ENCODE peak calls at places on chromosomes 2 and 18, in five cellular contexts. H is CD8-positive, alpha-beta T cell; N is psoas muscle; E is IMR-90; F is ovary. Z is an unnamed sample.

GRCh38 chr2:146734042-146734715 is 1110.7 kb upstream of the ACVR2A start:
- DNase-seq in H (no peak), N (no peak), E (peak; percentile 41), F (no peak), Z (no peak)

GRCh38 chr2:33444961-33445360 is 31.5 kb upstream of the RASGRP3 start:
- DNase-seq in H (no peak), N (no peak), E (no peak), F (no peak), Z (no peak)

GRCh38 chr18:43161528-43161927 is 46.0 kb upstream of the RIT2 start:
- DNase-seq in H (no peak), N (no peak), E (peak; percentile 43), F (no peak), Z (no peak)

GRCh38 chr2:71788601-71789240 is 335.4 kb downstream of the DYSF start:
- DNase-seq in H (no peak), N (no peak), E (no peak), F (no peak), Z (no peak)

GRCh38 chr2:32856891-32857290 is 89.9 kb upstream of the LTBP1 start:
- DNase-seq in H (no peak), N (no peak), E (no peak), F (no peak), Z (no peak)

GRCh38 chr2:70777450-70777849 is 9.4 kb upstream of the ADD2 start:
- DNase-seq in H (no peak), N (no peak), E (no peak), F (no peak), Z (no peak)

GRCh38 chr2:75595541-75596395 is 35.0 kb upstream of the EVA1A start:
- DNase-seq in H (no peak), N (no peak), E (peak; percentile 95), F (no peak), Z (no peak)

GRCh38 chr2:29063646-29064372 is 10.5 kb downstream of the PCARE start:
- DNase-seq in H (no peak), N (no peak), E (peak; percentile 68), F (no peak), Z (peak; percentile 25)

GRCh38 chr2:69589973-69590652 is 53.4 kb downstream of the AAK1 start:
- DNase-seq in H (no peak), N (no peak), E (peak; percentile 62), F (no peak), Z (no peak)

GRCh38 chr18:13256444-13257305 is 38.1 kb downstream of the LDLRAD4 start:
- DNase-seq in H (no peak), N (no peak), E (no peak), F (no peak), Z (no peak)

GRCh38 chr2:158463496-158464095 is 6.8 kb downstream of the PKP4 start:
- DNase-seq in H (no peak), N (no peak), E (no peak), F (no peak), Z (no peak)

GRCh38 chr18:79056827-79057367 is 12.3 kb upstream of the ATP9B start:
- DNase-seq in H (no peak), N (no peak), E (no peak), F (no peak), Z (no peak)

GRCh38 chr2:207531024-207531411 is 1.3 kb downstream of the CREB1 start:
- DNase-seq in H (no peak), N (no peak), E (no peak), F (no peak), Z (no peak)

GRCh38 chr2:239245872-239246701 is 154.7 kb downstream of the HDAC4 start:
- DNase-seq in H (no peak), N (peak; percentile 87), E (no peak), F (peak; percentile 38), Z (no peak)

GRCh38 chr2:31163011-31163540 is 24.8 kb upstream of the GALNT14 start:
- DNase-seq in H (no peak), N (no peak), E (no peak), F (no peak), Z (no peak)

GRCh38 chr2:173354073-173354600 is 535 bp upstream of the CDCA7 start:
- DNase-seq in H (no peak), N (no peak), E (no peak), F (no peak), Z (no peak)

GRCh38 chr2:230928701-230929380 is 3.8 kb upstream of the GPR55 start:
- DNase-seq in H (no peak), N (no peak), E (no peak), F (no peak), Z (no peak)

GRCh38 chr2:7927694-7928093 is 754.2 kb upstream of the ID2 start:
- DNase-seq in H (no peak), N (no peak), E (no peak), F (no peak), Z (no peak)

GRCh38 chr2:60347781-60348180 is 205.7 kb downstream of the BCL11A start:
- DNase-seq in H (no peak), N (no peak), E (no peak), F (no peak), Z (no peak)

GRCh38 chr18:11259421-11259820 is 110.1 kb upstream of the PIEZO2 start:
- DNase-seq in H (no peak), N (peak; percentile 59), E (no peak), F (no peak), Z (no peak)

GRCh38 chr18:79611040-79611681 is 68.4 kb upstream of the CTDP1 start:
- DNase-seq in H (no peak), N (peak; percentile 46), E (peak; percentile 92), F (peak; percentile 72), Z (no peak)

GRCh38 chr18:77090546-77091200 is 41.9 kb downstream of the MBP start:
- DNase-seq in H (no peak), N (no peak), E (no peak), F (no peak), Z (no peak)

GRCh38 chr2:221380049-221380448 is 192.1 kb downstream of the EPHA4 start:
- DNase-seq in H (no peak), N (no peak), E (no peak), F (no peak), Z (no peak)

GRCh38 chr2:165390875-165391274 is 78.6 kb upstream of the CSRNP3 start:
- DNase-seq in H (no peak), N (no peak), E (no peak), F (no peak), Z (no peak)

GRCh38 chr2:45595724-45596435 is 15.2 kb downstream of the SRBD1 start:
- DNase-seq in H (no peak), N (no peak), E (peak; percentile 65), F (no peak), Z (no peak)

GRCh38 chr2:76197842-76198448 is 487.2 kb upstream of the GCFC2 start:
- DNase-seq in H (peak; percentile 0), N (no peak), E (peak; percentile 65), F (peak; percentile 17), Z (peak; percentile 25)

GRCh38 chr18:47425365-47425764 is 173.9 kb upstream of the SKOR2 start:
- DNase-seq in H (no peak), N (no peak), E (no peak), F (no peak), Z (no peak)

DNA sequence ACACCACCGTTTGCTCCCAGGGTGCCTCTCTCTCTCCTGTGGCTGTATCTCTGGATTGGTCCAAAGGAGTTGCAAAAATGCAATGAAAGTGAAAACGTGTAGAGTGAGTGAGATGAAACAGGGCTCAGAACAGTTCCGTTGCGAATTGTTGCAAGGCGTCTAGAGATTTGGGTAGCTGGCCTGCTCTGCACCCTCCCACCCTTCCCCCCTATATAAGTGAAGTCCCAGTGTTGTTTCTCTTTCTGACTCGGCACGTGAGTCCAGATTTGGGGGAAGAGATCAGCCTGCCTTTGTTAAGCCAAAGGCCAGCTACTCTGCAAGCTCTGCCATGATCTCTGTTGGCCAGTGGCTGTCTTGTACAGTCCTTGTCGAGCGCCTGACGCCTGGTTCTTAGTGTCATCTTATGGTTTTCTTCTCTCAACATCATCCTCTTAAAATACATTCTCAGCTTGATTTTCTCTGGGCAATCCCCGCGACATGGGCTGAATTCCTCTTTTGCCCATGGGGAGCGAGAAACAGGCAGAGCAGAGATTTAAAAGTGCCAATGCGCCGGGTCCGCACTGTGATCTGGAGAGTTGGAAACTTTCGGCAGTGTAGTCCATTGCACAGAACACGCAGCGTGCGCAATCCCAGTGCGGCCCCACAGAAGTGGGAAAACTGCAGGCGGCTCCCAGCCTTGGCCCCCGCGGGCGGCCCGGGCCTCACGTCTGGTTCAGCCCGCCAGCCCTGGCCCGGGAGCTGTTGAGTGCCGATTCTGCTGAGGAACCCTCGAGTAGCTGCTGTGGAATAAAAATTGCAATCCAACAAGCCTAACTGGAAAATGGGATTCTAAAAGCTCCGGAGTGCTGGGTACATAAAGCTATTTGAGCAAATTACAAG is 9.3 kb downstream of the MEIS1 start:
- DNase-seq in H (no peak), N (peak; percentile 51), E (peak; percentile 74), F (no peak), Z (no peak)
- H3K27ac ChIP-seq in H (no peak overlapping the region), N (no peak overlapping the region), E (peak overlapping the region; percentile 97), F (peak overlapping the region; percentile 86), Z (peak overlapping the region; percentile 49)

GRCh38 chr2:25294573-25295462 is 46.9 kb downstream of the DNMT3A start:
- DNase-seq in H (peak; percentile 74), N (peak; percentile 91), E (peak; percentile 24), F (peak; percentile 68), Z (peak; percentile 57)

GRCh38 chr2:25293145-25293544 is 48.6 kb downstream of the DNMT3A start:
- DNase-seq in H (no peak), N (peak; percentile 29), E (peak; percentile 22), F (no peak), Z (no peak)

GRCh38 chr2:25295654-25296053 is 46.1 kb downstream of the DNMT3A start:
- DNase-seq in H (no peak), N (no peak), E (no peak), F (no peak), Z (no peak)

GRCh38 chr2:25292408-25292807 is 49.3 kb downstream of the DNMT3A start:
- DNase-seq in H (no peak), N (no peak), E (no peak), F (no peak), Z (no peak)

GRCh38 chr2:25293958-25294513 is 47.7 kb downstream of the DNMT3A start:
- DNase-seq in H (no peak), N (peak; percentile 35), E (no peak), F (no peak), Z (no peak)
- H3K27ac ChIP-seq in H (peak overlapping the region; percentile 70), N (peak overlapping the region; percentile 97), E (no peak overlapping the region), F (no peak overlapping the region), Z (peak overlapping the region; percentile 62)

GRCh38 chr2:203436496-203436895 is 98.6 kb downstream of the RAPH1 start:
- DNase-seq in H (no peak), N (no peak), E (no peak), F (no peak), Z (no peak)
- H3K27ac ChIP-seq in H (no peak overlapping the region), N (no peak overlapping the region), E (no peak overlapping the region), F (no peak overlapping the region), Z (no peak overlapping the region)

GRCh38 chr2:233082222-233082933 is 22.2 kb downstream of the INPP5D start:
- DNase-seq in H (no peak), N (no peak), E (no peak), F (no peak), Z (no peak)

GRCh38 chr2:233080836-233081229 is 20.7 kb downstream of the INPP5D start:
- DNase-seq in H (no peak), N (no peak), E (no peak), F (no peak), Z (no peak)

GRCh38 chr2:233081232-233081730 is 21.1 kb downstream of the INPP5D start:
- DNase-seq in H (no peak), N (no peak), E (no peak), F (no peak), Z (no peak)

GRCh38 chr2:233082934-233083755 is 23.0 kb downstream of the INPP5D start:
- DNase-seq in H (no peak), N (no peak), E (no peak), F (no peak), Z (no peak)

GRCh38 chr2:233081731-233082221 is 21.6 kb downstream of the INPP5D start:
- DNase-seq in H (no peak), N (peak; percentile 39), E (no peak), F (no peak), Z (no peak)
- H3K27ac ChIP-seq in H (peak overlapping the region; percentile 24), N (no peak overlapping the region), E (no peak overlapping the region), F (no peak overlapping the region), Z (peak overlapping the region; percentile 18)

GRCh38 chr2:106147665-106148064 is 46.4 kb downstream of the UXS1 start:
- DNase-seq in H (no peak), N (no peak), E (peak; percentile 12), F (no peak), Z (no peak)
- H3K27ac ChIP-seq in H (no peak overlapping the region), N (no peak overlapping the region), E (peak overlapping the region; percentile 51), F (no peak overlapping the region), Z (no peak overlapping the region)